ENCODE peak calls at places on chromosomes 5 and 9, in six cellular contexts. Z is mesendoderm, F is PC-3, U is left ventricle myocardium inferior, J is adipocyte, L is left lung. X is an unnamed sample. For H3K4me1, the result is how much of the 10 kb centered on the place peaks cover.

GRCh38 chr9:133029994-133030316 is 842 bp upstream of the GTF3C5 start:
- DNase-seq in F (no peak), J (no peak), U (peak), Z (no peak), L (no peak), X (no peak)

GRCh38 chr5:54803381-54804025 is 181.9 kb downstream of the ESM1 start:
- DNase-seq in F (no peak), U (no peak), L (no peak), J (peak), Z (no peak), X (peak)

GRCh38 chr5:134549714-134550113 is 24.2 kb downstream of the JADE2 start:
- DNase-seq in J (peak), Z (no peak), L (no peak), U (no peak), F (peak), X (peak)

GRCh38 chr5:174459832-174460448 is 264.4 kb upstream of the MSX2 start:
- DNase-seq in F (peak), Z (no peak), L (no peak), J (no peak), U (no peak), X (no peak)

GRCh38 chr9:124469011-124469832 is 19.0 kb downstream of the ADGRD2 start:
- DNase-seq in L (no peak), Z (no peak), U (no peak), F (no peak), J (no peak), X (no peak)

GRCh38 chr9:1869843-1870242 is 145.3 kb upstream of the SMARCA2 start:
- DNase-seq in U (no peak), Z (peak), J (peak), L (no peak), F (peak), X (no peak)

GRCh38 chr9:61665829-61666228 is 476.0 kb downstream of the SPATA31A7 start:
- DNase-seq in U (no peak), J (no peak), F (no peak), Z (no peak), L (no peak), X (no peak)

GRCh38 chr5:163916376-163916775 is 411.0 kb downstream of the MAT2B start:
- DNase-seq in J (no peak), F (no peak), Z (no peak), U (no peak), L (peak), X (no peak)

GRCh38 chr5:7426284-7426683 is 30.3 kb downstream of the ADCY2 start:
- DNase-seq in Z (no peak), U (no peak), L (no peak), J (no peak), F (no peak), X (no peak)

GRCh38 chr9:72486606-72486955 is 34.8 kb upstream of the TMC1 start:
- DNase-seq in J (no peak), L (no peak), Z (no peak), U (no peak), F (no peak), X (no peak)

GRCh38 chr5:108487951-108488350 is 106.1 kb upstream of the FBXL17 start:
- DNase-seq in U (no peak), J (no peak), F (no peak), Z (no peak), L (no peak), X (no peak)

GRCh38 chr5:138937392-138938387 is 62.6 kb upstream of the LRRTM2 start:
- DNase-seq in L (no peak), F (no peak), J (no peak), U (no peak), Z (no peak), X (no peak)

GRCh38 chr5:150303660-150304411 is 1.1 kb upstream of the ARSI start:
- DNase-seq in U (no peak), Z (no peak), L (no peak), J (no peak), F (no peak), X (no peak)

GRCh38 chr5:136374003-136374402 is 8.7 kb upstream of the TRPC7 start:
- DNase-seq in J (peak), U (no peak), L (no peak), Z (peak), F (peak), X (peak)

GRCh38 chr9:79692857-79693571 is 121.2 kb downstream of the TLE4 start:
- DNase-seq in U (no peak), Z (peak), F (no peak), L (no peak), J (no peak), X (peak)

GRCh38 chr5:15463231-15463630 is 36.7 kb upstream of the FBXL7 start:
- DNase-seq in Z (peak), F (no peak), J (peak), L (no peak), U (no peak), X (peak)

GRCh38 chr9:115328228-115328627 is 210.3 kb upstream of the TNC start:
- DNase-seq in Z (peak), L (peak), J (peak), F (no peak), U (peak), X (peak)

GRCh38 chr5:134209477-134210240 is 16.2 kb downstream of the PPP2CA start:
- DNase-seq in J (no peak), Z (no peak), F (no peak), U (no peak), L (no peak), X (no peak)

GRCh38 chr5:72767289-72768010 is 49.0 kb upstream of the TNPO1 start:
- DNase-seq in J (no peak), L (no peak), F (peak), U (no peak), Z (peak), X (no peak)

DNA sequence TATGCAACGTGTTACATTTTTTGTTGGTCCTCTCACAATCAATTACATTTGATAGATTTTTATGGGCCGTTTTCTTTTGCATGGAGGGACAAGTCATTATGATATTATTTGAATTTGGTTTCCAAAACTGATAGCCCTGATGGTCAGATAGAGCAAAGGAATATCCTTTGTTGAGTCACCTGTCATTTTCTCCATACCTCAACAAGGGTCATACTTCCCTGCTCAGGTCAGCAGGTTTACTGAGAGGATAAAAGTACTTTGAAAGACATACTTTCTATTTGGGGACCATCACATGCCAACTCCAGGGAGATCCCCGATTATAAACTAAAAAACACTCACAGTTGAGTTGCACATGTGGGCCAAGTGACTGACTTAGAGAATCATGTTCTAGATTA is 132.9 kb downstream of the SUSD1 start:
- DNase-seq in F (no peak), L (no peak), J (no peak), U (no peak), Z (no peak), X (no peak)
- H3K4me1 ChIP-seq in F (half or more), L (under half), J (under half), U (under half), Z (under half), X (half or more)

GRCh38 chr5:169098331-169099121 is 202.4 kb downstream of the SLIT3 start:
- DNase-seq in J (no peak), L (no peak), F (no peak), U (no peak), Z (no peak), X (no peak)

GRCh38 chr5:169095976-169096375 is 205.0 kb downstream of the SLIT3 start:
- DNase-seq in U (no peak), Z (no peak), F (no peak), L (no peak), J (peak), X (peak)

GRCh38 chr5:169095410-169095772 is 205.5 kb downstream of the SLIT3 start:
- DNase-seq in Z (no peak), L (no peak), J (no peak), U (no peak), F (no peak), X (no peak)

GRCh38 chr5:169097897-169098296 is 203.0 kb downstream of the SLIT3 start:
- DNase-seq in Z (no peak), U (no peak), L (no peak), J (no peak), F (no peak), X (no peak)

GRCh38 chr5:169097374-169097831 is 203.5 kb downstream of the SLIT3 start:
- DNase-seq in U (no peak), J (peak), F (no peak), Z (no peak), L (no peak), X (peak)
- H3K4me1 ChIP-seq in U (under half), J (under half), F (under half), Z (under half), L (under half), X (under half)

DNA sequence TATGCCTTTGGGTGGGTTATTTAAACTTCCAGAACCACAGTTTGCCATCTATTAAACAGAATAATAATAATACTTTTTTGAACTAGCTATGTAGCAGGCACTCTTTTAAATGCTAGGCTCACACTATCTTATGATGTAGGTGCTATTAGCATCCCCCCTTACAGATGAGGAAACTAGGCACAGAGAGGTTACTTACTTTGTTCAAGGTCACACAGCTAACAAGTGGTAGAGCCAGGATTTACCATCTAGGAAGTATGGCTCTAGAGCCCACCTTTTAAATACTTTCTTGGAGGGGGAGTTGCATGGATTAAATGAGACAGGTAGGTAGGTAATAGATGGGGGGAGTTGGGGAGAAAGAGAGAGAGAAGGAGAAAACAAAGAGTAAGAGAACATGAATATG is 95.3 kb upstream of the NR3C1 start:
- DNase-seq in L (no peak), U (no peak), Z (no peak), J (no peak), F (no peak), X (no peak)
- H3K4me1 ChIP-seq in L (under half), U (half or more), Z (under half), J (under half), F (under half), X (under half)

GRCh38 chr5:32526815-32527214 is 58.5 kb upstream of the SUB1 start:
- DNase-seq in L (no peak), Z (no peak), J (peak), F (no peak), U (no peak), X (no peak)

GRCh38 chr5:32534056-32534455 is 51.3 kb upstream of the SUB1 start:
- DNase-seq in L (no peak), F (no peak), J (peak), Z (no peak), U (no peak), X (no peak)

GRCh38 chr5:32536246-32536645 is 49.1 kb upstream of the SUB1 start:
- DNase-seq in J (no peak), F (no peak), U (no peak), Z (no peak), L (no peak), X (no peak)

DNA sequence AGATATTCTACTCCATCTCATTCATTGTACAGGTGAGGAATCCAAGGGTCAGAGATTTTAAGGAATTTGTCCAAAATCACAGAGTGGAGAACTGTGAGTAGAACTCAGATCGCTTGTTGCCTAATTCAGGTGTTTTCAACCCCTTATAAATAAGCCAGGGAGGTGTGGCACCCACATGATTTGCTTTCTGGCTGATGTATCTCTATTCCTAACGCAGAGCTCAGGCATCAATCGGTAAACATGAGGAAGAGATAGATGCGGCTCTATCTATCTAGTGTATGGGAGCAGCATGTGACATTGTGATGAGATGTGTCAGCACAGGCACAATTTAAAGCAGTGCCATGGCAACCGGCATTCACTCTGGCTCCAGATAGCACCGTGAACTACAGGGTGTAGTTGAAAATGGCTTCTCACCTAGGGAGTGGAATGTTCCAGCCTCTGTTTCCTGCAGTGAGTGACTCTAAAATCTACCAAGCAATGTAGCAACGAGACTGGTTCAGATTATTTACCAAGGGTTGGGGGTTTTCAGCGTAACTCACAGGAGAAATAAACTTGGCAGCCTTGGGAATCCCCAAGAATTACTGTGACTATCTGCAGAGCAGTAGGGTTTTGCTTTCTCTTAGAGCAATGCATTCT is 53.4 kb upstream of the SUB1 start:
- DNase-seq in L (no peak), U (no peak), J (peak), F (peak), Z (peak), X (peak)
- H3K4me1 ChIP-seq in L (under half), U (under half), J (under half), F (under half), Z (under half), X (under half)

DNA sequence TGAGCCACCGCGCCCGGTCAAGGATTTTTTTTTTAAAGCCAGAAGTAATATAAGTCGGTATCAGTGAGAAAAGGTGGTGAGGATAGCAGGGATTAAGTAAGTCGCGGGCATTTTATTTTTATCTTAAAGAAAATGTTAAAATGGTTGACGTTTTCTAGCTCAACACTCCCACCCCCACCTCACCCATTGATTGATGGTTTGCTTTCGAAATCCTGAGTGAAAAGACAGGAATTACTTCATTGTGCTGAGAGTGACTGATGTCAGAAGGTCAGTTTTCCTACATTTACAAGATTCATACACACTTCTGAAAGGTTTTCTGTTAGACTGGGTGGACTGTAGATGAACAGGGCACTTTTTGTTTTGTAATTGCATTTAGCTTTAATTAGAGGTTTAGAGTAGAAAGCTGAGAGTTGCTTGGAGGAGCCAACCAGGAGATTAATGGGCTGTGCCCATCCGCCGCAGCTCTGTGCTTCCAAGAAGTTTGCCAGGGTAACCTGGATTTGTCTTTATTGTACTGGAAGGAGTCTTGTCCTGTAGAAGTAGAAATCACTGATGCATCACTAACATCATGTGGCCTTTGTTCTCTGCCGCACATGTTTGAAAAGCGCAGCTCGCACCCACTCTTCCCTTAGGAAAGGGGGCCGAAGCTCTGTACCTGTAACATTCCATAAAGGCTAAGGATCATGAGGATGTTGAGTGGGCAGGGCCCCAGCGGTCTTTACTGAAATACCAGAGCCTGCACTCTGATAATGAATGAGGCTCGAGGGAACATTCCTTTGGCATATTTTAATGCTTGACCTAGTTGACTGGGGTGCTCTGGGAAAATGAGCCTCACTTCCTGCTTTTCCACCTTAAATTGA is 267.7 kb upstream of the DMRT1 start:
- DNase-seq in Z (peak), U (no peak), F (no peak), J (no peak), L (no peak), X (peak)
- H3K4me1 ChIP-seq in Z (under half), U (half or more), F (under half), J (under half), L (under half), X (under half)

X was measured in astrocyte.